ENCODE peak calls at places on chromosomes 5 and 9, in nine cellular contexts. One of them, this sample, is unnamed.
A peak's percentile ranks its signal among the peaks of the same experiment; 100 is the strongest.

GRCh38 chr5:154397652-154398406 is 48.0 kb upstream of the SAP30L start:
- DNase-seq in HEK293T: peak; percentile 46
- DNase-seq in occipital lobe: no peak
- DNase-seq in activated T-cell treated with anti-CD3 and anti-CD28 coated beads for 48 hours: no peak
- DNase-seq in NCI-H1417: peak; percentile 65
- DNase-seq in GM06990: no peak
- DNase-seq in T-helper 9 cell: no peak
- DNase-seq in T-helper 2 cell: no peak
- DNase-seq in cardiac muscle cell: no peak
- DNase-seq in this sample: no peak

GRCh38 chr5:61207884-61208283 is 45.6 kb upstream of the SMIM15 start:
- DNase-seq in HEK293T: no peak
- DNase-seq in occipital lobe: no peak
- DNase-seq in activated T-cell treated with anti-CD3 and anti-CD28 coated beads for 48 hours: no peak
- DNase-seq in NCI-H1417: no peak
- DNase-seq in GM06990: no peak
- DNase-seq in T-helper 9 cell: no peak
- DNase-seq in T-helper 2 cell: no peak
- DNase-seq in cardiac muscle cell: no peak
- DNase-seq in this sample: no peak

GRCh38 chr9:132773093-132773492 is 102.8 kb downstream of the GTF3C4 start:
- DNase-seq in HEK293T: no peak
- DNase-seq in occipital lobe: no peak
- DNase-seq in activated T-cell treated with anti-CD3 and anti-CD28 coated beads for 48 hours: no peak
- DNase-seq in NCI-H1417: no peak
- DNase-seq in GM06990: no peak
- DNase-seq in T-helper 9 cell: no peak
- DNase-seq in T-helper 2 cell: no peak
- DNase-seq in cardiac muscle cell: no peak
- DNase-seq in this sample: no peak

GRCh38 chr9:100064872-100065581 is 33.8 kb downstream of the ERP44 start:
- DNase-seq in HEK293T: no peak
- DNase-seq in occipital lobe: no peak
- DNase-seq in activated T-cell treated with anti-CD3 and anti-CD28 coated beads for 48 hours: no peak
- DNase-seq in NCI-H1417: no peak
- DNase-seq in GM06990: no peak
- DNase-seq in T-helper 9 cell: no peak
- DNase-seq in T-helper 2 cell: no peak
- DNase-seq in cardiac muscle cell: peak; percentile 52
- DNase-seq in this sample: no peak

GRCh38 chr5:173736374-173736773 is 119.9 kb upstream of the BOD1 start:
- DNase-seq in HEK293T: no peak
- DNase-seq in occipital lobe: no peak
- DNase-seq in activated T-cell treated with anti-CD3 and anti-CD28 coated beads for 48 hours: no peak
- DNase-seq in NCI-H1417: no peak
- DNase-seq in GM06990: no peak
- DNase-seq in T-helper 9 cell: no peak
- DNase-seq in T-helper 2 cell: no peak
- DNase-seq in cardiac muscle cell: no peak
- DNase-seq in this sample: no peak

GRCh38 chr9:137411670-137412380 is 11.1 kb downstream of the EXD3 start:
- DNase-seq in HEK293T: no peak
- DNase-seq in occipital lobe: no peak
- DNase-seq in activated T-cell treated with anti-CD3 and anti-CD28 coated beads for 48 hours: peak; percentile 38
- DNase-seq in NCI-H1417: no peak
- DNase-seq in GM06990: peak; percentile 68
- DNase-seq in T-helper 9 cell: no peak
- DNase-seq in T-helper 2 cell: no peak
- DNase-seq in cardiac muscle cell: peak; percentile 95
- DNase-seq in this sample: peak; percentile 88

GRCh38 chr5:11013793-11014192 is 252.8 kb upstream of the DAP start:
- DNase-seq in HEK293T: no peak
- DNase-seq in occipital lobe: no peak
- DNase-seq in activated T-cell treated with anti-CD3 and anti-CD28 coated beads for 48 hours: no peak
- DNase-seq in NCI-H1417: no peak
- DNase-seq in GM06990: no peak
- DNase-seq in T-helper 9 cell: no peak
- DNase-seq in T-helper 2 cell: no peak
- DNase-seq in cardiac muscle cell: no peak
- DNase-seq in this sample: no peak

GRCh38 chr5:65883461-65883860 is 42.9 kb upstream of the ERBIN start:
- DNase-seq in HEK293T: no peak
- DNase-seq in occipital lobe: no peak
- DNase-seq in activated T-cell treated with anti-CD3 and anti-CD28 coated beads for 48 hours: no peak
- DNase-seq in NCI-H1417: no peak
- DNase-seq in GM06990: no peak
- DNase-seq in T-helper 9 cell: no peak
- DNase-seq in T-helper 2 cell: no peak
- DNase-seq in cardiac muscle cell: no peak
- DNase-seq in this sample: no peak

GRCh38 chr9:33734911-33735310 is 60.5 kb upstream of the PRSS3 start:
- DNase-seq in HEK293T: no peak
- DNase-seq in occipital lobe: no peak
- DNase-seq in activated T-cell treated with anti-CD3 and anti-CD28 coated beads for 48 hours: no peak
- DNase-seq in NCI-H1417: no peak
- DNase-seq in GM06990: no peak
- DNase-seq in T-helper 9 cell: no peak
- DNase-seq in T-helper 2 cell: no peak
- DNase-seq in cardiac muscle cell: peak; percentile 15
- DNase-seq in this sample: no peak

GRCh38 chr5:40813698-40814281 is 15.6 kb upstream of the PRKAA1 start:
- DNase-seq in HEK293T: no peak
- DNase-seq in occipital lobe: no peak
- DNase-seq in activated T-cell treated with anti-CD3 and anti-CD28 coated beads for 48 hours: peak; percentile 43
- DNase-seq in NCI-H1417: no peak
- DNase-seq in GM06990: no peak
- DNase-seq in T-helper 9 cell: no peak
- DNase-seq in T-helper 2 cell: no peak
- DNase-seq in cardiac muscle cell: no peak
- DNase-seq in this sample: no peak

GRCh38 chr9:17938256-17938655 is 359.4 kb downstream of the SH3GL2 start:
- DNase-seq in HEK293T: no peak
- DNase-seq in occipital lobe: no peak
- DNase-seq in activated T-cell treated with anti-CD3 and anti-CD28 coated beads for 48 hours: no peak
- DNase-seq in NCI-H1417: no peak
- DNase-seq in GM06990: no peak
- DNase-seq in T-helper 9 cell: no peak
- DNase-seq in T-helper 2 cell: no peak
- DNase-seq in cardiac muscle cell: no peak
- DNase-seq in this sample: no peak